ENCODE peak calls at places on chromosomes 3 and 15, in eight cellular contexts. N is fibroblast of mammary gland; G is effector memory CD4-positive, alpha-beta T cell; U is nephron progenitor cell; I is HFFc6; R is fibroblast of lung; P is GM12891; L is cardiac muscle cell. S is an unnamed sample.

GRCh38 chr15:87268675-87269074 is 987.9 kb downstream of the NTRK3 start:
- DNase-seq in N (peak; percentile 2), G (no peak), U (no peak), I (peak; percentile 40), R (no peak), P (no peak), L (no peak), S (no peak)

GRCh38 chr3:149180057-149180573 is 41.5 kb downstream of the CP start:
- DNase-seq in N (peak; percentile 100), G (no peak), U (no peak), I (peak; percentile 98), R (peak; percentile 100), P (no peak), L (no peak), S (peak; percentile 99)

GRCh38 chr3:27072943-27073725 is 296.0 kb downstream of the NEK10 start:
- DNase-seq in N (no peak), G (no peak), U (peak; percentile 6), I (no peak), R (no peak), P (no peak), L (no peak), S (no peak)

GRCh38 chr15:92043283-92043682 is 189.8 kb downstream of the SLCO3A1 start:
- DNase-seq in N (no peak), G (no peak), U (no peak), I (no peak), R (no peak), P (no peak), L (no peak), S (no peak)

GRCh38 chr3:159458010-159458409 is 530.6 kb upstream of the IL12A start:
- DNase-seq in N (peak; percentile 88), G (no peak), U (no peak), I (peak; percentile 97), R (peak; percentile 69), P (no peak), L (no peak), S (peak; percentile 65)

GRCh38 chr15:72585659-72586058 is 68.8 kb upstream of the GOLGA6B start:
- DNase-seq in N (peak; percentile 52), G (no peak), U (no peak), I (peak; percentile 15), R (peak; percentile 51), P (no peak), L (no peak), S (no peak)

GRCh38 chr3:18812316-18812715 is 336.0 kb upstream of the KCNH8 start:
- DNase-seq in N (peak; percentile 84), G (no peak), U (no peak), I (no peak), R (no peak), P (no peak), L (no peak), S (peak; percentile 15)

GRCh38 chr3:159148466-159148865 is 346.6 kb downstream of the MFSD1 start:
- DNase-seq in N (no peak), G (no peak), U (no peak), I (no peak), R (no peak), P (no peak), L (no peak), S (no peak)

GRCh38 chr3:124033360-124034015 is 41.6 kb upstream of the ROPN1 start:
- DNase-seq in N (no peak), G (no peak), U (peak; percentile 65), I (no peak), R (peak; percentile 5), P (no peak), L (peak; percentile 59), S (no peak)

GRCh38 chr3:143118630-143119008 is 952 bp upstream of the CHST2 start:
- DNase-seq in N (no peak), G (no peak), U (no peak), I (no peak), R (no peak), P (no peak), L (no peak), S (no peak)

GRCh38 chr15:45386420-45386819 is 8.1 kb upstream of the GATM start:
- DNase-seq in N (no peak), G (no peak), U (no peak), I (no peak), R (no peak), P (no peak), L (peak; percentile 61), S (no peak)

GRCh38 chr3:12372762-12373280 is 84.0 kb downstream of the PPARG start:
- DNase-seq in N (peak; percentile 41), G (no peak), U (no peak), I (no peak), R (peak; percentile 83), P (no peak), L (no peak), S (no peak)

GRCh38 chr3:32334675-32335074 is 57.0 kb upstream of the CMTM7 start:
- DNase-seq in N (no peak), G (peak; percentile 19), U (no peak), I (no peak), R (no peak), P (no peak), L (no peak), S (no peak)

GRCh38 chr3:59764131-59764530 is 714.3 kb upstream of the CFAP20DC start:
- DNase-seq in N (peak; percentile 84), G (no peak), U (no peak), I (no peak), R (no peak), P (no peak), L (no peak), S (no peak)

GRCh38 chr3:51539291-51539891 is 872 bp downstream of the RAD54L2 start:
- DNase-seq in N (peak; percentile 79), G (no peak), U (peak; percentile 26), I (peak; percentile 56), R (peak; percentile 31), P (peak; percentile 32), L (peak; percentile 36), S (no peak)

GRCh38 chr15:81516012-81516411 is 142.0 kb upstream of the TMC3 start:
- DNase-seq in N (peak; percentile 63), G (no peak), U (no peak), I (no peak), R (no peak), P (no peak), L (no peak), S (no peak)

GRCh38 chr3:46368569-46368968 is 2.2 kb upstream of the CCR5 start:
- DNase-seq in N (peak; percentile 5), G (peak; percentile 51), U (peak; percentile 10), I (no peak), R (no peak), P (no peak), L (peak; percentile 24), S (peak; percentile 19)

GRCh38 chr3:181913254-181913653 is 201.5 kb downstream of the SOX2 start:
- DNase-seq in N (peak; percentile 68), G (no peak), U (no peak), I (no peak), R (no peak), P (no peak), L (no peak), S (peak; percentile 51)

GRCh38 chr3:149384911-149385321 is 7.5 kb upstream of the TM4SF1 start:
- DNase-seq in N (peak; percentile 98), G (no peak), U (no peak), I (peak; percentile 77), R (peak; percentile 47), P (no peak), L (no peak), S (peak; percentile 54)

GRCh38 chr3:40086890-40087884 is 222.3 kb upstream of the EIF1B start:
- DNase-seq in N (no peak), G (no peak), U (no peak), I (no peak), R (no peak), P (no peak), L (no peak), S (no peak)

GRCh38 chr3:151347432-151347831 is 18.1 kb upstream of the P2RY13 start:
- DNase-seq in N (no peak), G (no peak), U (no peak), I (no peak), R (no peak), P (no peak), L (no peak), S (no peak)

GRCh38 chr3:11238880-11239279 is 33.3 kb upstream of the ATG7 start:
- DNase-seq in N (peak; percentile 93), G (no peak), U (no peak), I (peak; percentile 94), R (peak; percentile 89), P (no peak), L (no peak), S (peak; percentile 67)

GRCh38 chr3:178195824-178196223 is 340.4 kb upstream of the KCNMB2 start:
- DNase-seq in N (peak; percentile 73), G (no peak), U (no peak), I (peak; percentile 71), R (peak; percentile 19), P (no peak), L (no peak), S (no peak)

GRCh38 chr3:31567036-31567435 is 34.3 kb downstream of the STT3B start:
- DNase-seq in N (peak; percentile 11), G (no peak), U (no peak), I (peak; percentile 1), R (no peak), P (no peak), L (peak; percentile 54), S (no peak)

GRCh38 chr15:37978231-37978630 is 43.8 kb downstream of the TMCO5A start:
- DNase-seq in N (no peak), G (no peak), U (no peak), I (no peak), R (no peak), P (no peak), L (no peak), S (no peak)

GRCh38 chr3:128879991-128880390 is 571 bp downstream of the ACAD9 start:
- DNase-seq in N (no peak), G (no peak), U (no peak), I (no peak), R (no peak), P (no peak), L (no peak), S (no peak)

GRCh38 chr15:96053039-96054021 is 277.2 kb upstream of the NR2F2 start:
- DNase-seq in N (no peak), G (no peak), U (peak; percentile 65), I (no peak), R (peak; percentile 41), P (no peak), L (peak; percentile 93), S (no peak)

GRCh38 chr3:161977063-161977462 is 480.5 kb downstream of the OTOL1 start:
- DNase-seq in N (peak; percentile 80), G (no peak), U (no peak), I (peak; percentile 77), R (peak; percentile 50), P (no peak), L (no peak), S (no peak)

GRCh38 chr15:80426316-80426715 is 22.1 kb downstream of the ARNT2 start:
- DNase-seq in N (no peak), G (no peak), U (no peak), I (no peak), R (no peak), P (no peak), L (no peak), S (no peak)

GRCh38 chr3:17087509-17087908 is 202.8 kb downstream of the PLCL2 start:
- DNase-seq in N (no peak), G (no peak), U (no peak), I (no peak), R (no peak), P (no peak), L (no peak), S (no peak)

GRCh38 chr3:135034291-135034768 is 239.3 kb downstream of the EPHB1 start:
- DNase-seq in N (no peak), G (no peak), U (peak; percentile 67), I (no peak), R (no peak), P (no peak), L (no peak), S (no peak)